ENCODE peak calls at places on chromosome 2, in eight cellular contexts. M, S, H, O, X, J, Q and P are unnamed samples.
A peak's percentile ranks its signal among the peaks of the same experiment; 100 is the strongest.

GRCh38 chr2:151716721-151717120 is 17.6 kb downstream of the NEB start:
- DNase-seq in M (no peak), S (no peak), H (no peak), O (no peak), X (no peak), J (no peak), Q (no peak), P (no peak)

GRCh38 chr2:241925277-241925676 is 55.7 kb downstream of the RTP5 start:
- DNase-seq in M (no peak), S (no peak), H (no peak), O (no peak), X (no peak), J (no peak), Q (no peak), P (no peak)

GRCh38 chr2:233295891-233296290 is 11.7 kb upstream of the SAG start:
- DNase-seq in M (no peak), S (no peak), H (no peak), O (no peak), X (no peak), J (no peak), Q (no peak), P (no peak)

GRCh38 chr2:172735646-172736418 is at the start of gene RAPGEF4:
- DNase-seq in M (no peak), S (no peak), H (no peak), O (peak; percentile 48), X (no peak), J (no peak), Q (peak; percentile 47), P (peak; percentile 40)

GRCh38 chr2:118911166-118911565 is 30.8 kb upstream of the MARCO start:
- DNase-seq in M (no peak), S (no peak), H (no peak), O (no peak), X (no peak), J (no peak), Q (no peak), P (no peak)

GRCh38 chr2:45287040-45287439 is 277.8 kb upstream of the SIX2 start:
- DNase-seq in M (no peak), S (no peak), H (no peak), O (no peak), X (no peak), J (no peak), Q (no peak), P (no peak)

GRCh38 chr2:173614265-173614930 is 259.7 kb downstream of the CDCA7 start:
- DNase-seq in M (no peak), S (no peak), H (no peak), O (no peak), X (no peak), J (no peak), Q (no peak), P (no peak)

GRCh38 chr2:38549851-38550250 is 52.9 kb downstream of the HNRNPLL start:
- DNase-seq in M (no peak), S (no peak), H (no peak), O (no peak), X (no peak), J (no peak), Q (no peak), P (no peak)

GRCh38 chr2:160920791-160921303 is 239.4 kb upstream of the TANK start:
- DNase-seq in M (no peak), S (peak; percentile 96), H (peak; percentile 54), O (no peak), X (peak; percentile 68), J (peak; percentile 34), Q (no peak), P (no peak)

GRCh38 chr2:23637011-23637778 is 252.2 kb downstream of the KLHL29 start:
- DNase-seq in M (no peak), S (peak; percentile 54), H (no peak), O (no peak), X (peak; percentile 62), J (peak; percentile 54), Q (peak; percentile 23), P (no peak)

GRCh38 chr2:97995026-97995733 is 568 bp downstream of the TMEM131 start:
- DNase-seq in M (peak; percentile 29), S (peak; percentile 33), H (peak; percentile 76), O (peak; percentile 82), X (no peak), J (peak; percentile 19), Q (peak; percentile 55), P (peak; percentile 77)

GRCh38 chr2:109453596-109453995 is 160.2 kb downstream of the SEPTIN10 start:
- DNase-seq in M (no peak), S (no peak), H (no peak), O (no peak), X (no peak), J (no peak), Q (no peak), P (no peak)

GRCh38 chr2:160522951-160523700 is 29.5 kb upstream of the RBMS1 start:
- DNase-seq in M (no peak), S (peak; percentile 60), H (no peak), O (no peak), X (peak; percentile 38), J (no peak), Q (no peak), P (no peak)

GRCh38 chr2:175003875-175004729 is 1.1 kb downstream of the CHN1 start:
- DNase-seq in M (no peak), S (no peak), H (no peak), O (no peak), X (no peak), J (no peak), Q (peak; percentile 47), P (no peak)

GRCh38 chr2:134261398-134262131 is 7.7 kb downstream of the MGAT5 start:
- DNase-seq in M (no peak), S (no peak), H (no peak), O (peak; percentile 23), X (no peak), J (no peak), Q (no peak), P (no peak)

GRCh38 chr2:158066046-158066713 is 35.5 kb upstream of the UPP2 start:
- DNase-seq in M (no peak), S (no peak), H (no peak), O (no peak), X (no peak), J (no peak), Q (no peak), P (no peak)

GRCh38 chr2:170298115-170298514 is 120.2 kb downstream of the MYO3B start:
- DNase-seq in M (no peak), S (no peak), H (no peak), O (no peak), X (no peak), J (no peak), Q (no peak), P (no peak)

GRCh38 chr2:7725132-7725849 is 808.1 kb downstream of the RNF144A start:
- DNase-seq in M (no peak), S (peak; percentile 62), H (no peak), O (peak; percentile 6), X (no peak), J (no peak), Q (no peak), P (no peak)

GRCh38 chr2:219627105-219628100 is at the start of gene SLC4A3:
- DNase-seq in M (peak; percentile 11), S (no peak), H (peak; percentile 48), O (peak; percentile 73), X (no peak), J (no peak), Q (peak; percentile 36), P (no peak)

GRCh38 chr2:56008661-56009411 is 85.3 kb upstream of the EFEMP1 start:
- DNase-seq in M (no peak), S (peak; percentile 83), H (peak; percentile 71), O (no peak), X (peak; percentile 92), J (peak; percentile 64), Q (peak; percentile 74), P (no peak)
- TF ChIP-seq CTCF in M (no peak), S (no peak), H (no peak), O (no peak), X (no peak), J (no peak), Q (no peak), P (no peak)

GRCh38 chr2:29425866-29426265 is 310.7 kb downstream of the CLIP4 start:
- DNase-seq in M (no peak), S (no peak), H (no peak), O (no peak), X (no peak), J (no peak), Q (no peak), P (no peak)

GRCh38 chr2:29420484-29420883 is 305.3 kb downstream of the CLIP4 start:
- DNase-seq in M (no peak), S (no peak), H (no peak), O (no peak), X (no peak), J (no peak), Q (no peak), P (no peak)

GRCh38 chr2:29426354-29426753 is 311.1 kb downstream of the CLIP4 start:
- DNase-seq in M (no peak), S (no peak), H (no peak), O (no peak), X (no peak), J (no peak), Q (no peak), P (no peak)

GRCh38 chr2:29420999-29421856 is 306.0 kb downstream of the CLIP4 start:
- DNase-seq in M (no peak), S (peak; percentile 3), H (no peak), O (no peak), X (no peak), J (no peak), Q (no peak), P (no peak)

GRCh38 chr2:29423267-29423666 is 308.1 kb downstream of the CLIP4 start:
- DNase-seq in M (no peak), S (no peak), H (no peak), O (no peak), X (no peak), J (no peak), Q (no peak), P (no peak)
- TF ChIP-seq CTCF in M (no peak), S (no peak), H (no peak), O (no peak), X (no peak), J (no peak), Q (no peak), P (no peak)

DNA sequence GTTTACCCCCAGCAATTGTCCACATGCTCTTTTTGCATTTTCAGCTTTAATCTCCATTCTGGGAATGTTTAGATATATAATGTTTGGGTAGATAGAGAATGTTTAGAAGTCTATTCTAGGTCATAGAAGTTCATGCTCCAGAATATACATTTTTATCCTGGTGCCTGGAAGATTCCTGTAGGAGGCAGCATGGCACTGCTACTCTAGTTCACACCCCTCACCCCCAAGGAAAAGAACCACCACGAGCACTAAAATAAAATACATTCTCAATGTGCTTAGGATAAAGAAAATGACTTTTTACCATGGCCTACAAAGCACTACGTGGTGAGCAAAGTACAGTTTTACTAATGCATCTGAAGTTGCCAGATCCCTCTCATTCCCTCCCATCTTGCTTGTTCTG is 53.8 kb downstream of the MYO1B start:
- DNase-seq in M (no peak), S (no peak), H (no peak), O (no peak), X (no peak), J (no peak), Q (no peak), P (no peak)
- TF ChIP-seq CTCF in M (no peak), S (peak; percentile 38), H (no peak), O (no peak), X (peak; percentile 61), J (no peak), Q (no peak), P (no peak)

DNA sequence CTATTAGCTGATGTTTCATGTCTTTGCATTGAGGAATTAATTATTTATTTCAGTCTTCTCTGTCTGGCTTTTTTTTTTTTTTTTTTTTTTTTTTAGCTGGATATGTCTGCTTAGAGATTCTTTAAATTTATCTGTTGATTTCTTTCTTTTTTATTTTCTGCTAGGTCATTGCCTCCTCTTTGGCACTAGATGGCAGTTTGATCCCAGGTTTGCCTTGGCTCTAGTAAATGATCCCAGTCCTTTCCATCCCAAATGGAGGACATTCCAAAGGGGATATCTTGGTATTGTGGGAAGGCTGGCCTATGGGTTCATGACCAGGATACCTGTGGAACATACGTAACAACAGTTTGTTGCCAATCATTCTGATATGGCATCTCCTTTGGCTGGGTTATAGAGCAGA is 339.5 kb upstream of the GCFC2 start:
- DNase-seq in M (no peak), S (no peak), H (no peak), O (no peak), X (no peak), J (no peak), Q (no peak), P (no peak)
- TF ChIP-seq CTCF in M (no peak), S (no peak), H (no peak), O (no peak), X (peak; percentile 10), J (no peak), Q (no peak), P (no peak)